ENCODE peak calls at places on chromosomes 1 and 21, in five cellular contexts. One of them, this sample, is unnamed.

GRCh38 chr21:29264721-29265120 is 34.0 kb upstream of the BACH1 start:
- DNase-seq in spleen: no peak
- DNase-seq in lower lobe of right lung: no peak
- DNase-seq in GM06990: no peak
- DNase-seq in tibial nerve: no peak
- DNase-seq in this sample: no peak

GRCh38 chr1:6185635-6186382 is 5.7 kb upstream of the CHD5 start:
- DNase-seq in spleen: no peak
- DNase-seq in lower lobe of right lung: no peak
- DNase-seq in GM06990: no peak
- DNase-seq in tibial nerve: no peak
- DNase-seq in this sample: peak; percentile 49

GRCh38 chr1:164092603-164093353 is 466.2 kb upstream of the PBX1 start:
- DNase-seq in spleen: no peak
- DNase-seq in lower lobe of right lung: peak; percentile 36
- DNase-seq in GM06990: no peak
- DNase-seq in tibial nerve: no peak
- DNase-seq in this sample: peak; percentile 7

GRCh38 chr1:33634143-33634542 is 161.7 kb downstream of the ZSCAN20 start:
- DNase-seq in spleen: no peak
- DNase-seq in lower lobe of right lung: no peak
- DNase-seq in GM06990: no peak
- DNase-seq in tibial nerve: no peak
- DNase-seq in this sample: no peak

GRCh38 chr1:203148127-203148526 is 20.6 kb downstream of the ADORA1 start:
- DNase-seq in spleen: no peak
- DNase-seq in lower lobe of right lung: peak; percentile 11
- DNase-seq in GM06990: no peak
- DNase-seq in tibial nerve: no peak
- DNase-seq in this sample: no peak

GRCh38 chr1:174258148-174258550 is 98.8 kb downstream of the RABGAP1L start:
- DNase-seq in spleen: no peak
- DNase-seq in lower lobe of right lung: no peak
- DNase-seq in GM06990: no peak
- DNase-seq in tibial nerve: no peak
- DNase-seq in this sample: peak; percentile 67

GRCh38 chr1:89910268-89910667 is 84.6 kb upstream of the ZNF326 start:
- DNase-seq in spleen: no peak
- DNase-seq in lower lobe of right lung: no peak
- DNase-seq in GM06990: no peak
- DNase-seq in tibial nerve: no peak
- DNase-seq in this sample: no peak

GRCh38 chr1:41975850-41976569 is 57.3 kb upstream of the HIVEP3 start:
- DNase-seq in spleen: no peak
- DNase-seq in lower lobe of right lung: no peak
- DNase-seq in GM06990: no peak
- DNase-seq in tibial nerve: no peak
- DNase-seq in this sample: no peak

GRCh38 chr1:43853161-43853921 is 80.3 kb upstream of the ARTN start:
- DNase-seq in spleen: peak; percentile 89
- DNase-seq in lower lobe of right lung: peak; percentile 83
- DNase-seq in GM06990: peak; percentile 52
- DNase-seq in tibial nerve: peak; percentile 48
- DNase-seq in this sample: peak; percentile 90

GRCh38 chr21:44789880-44790279 is 11.7 kb downstream of the UBE2G2 start:
- DNase-seq in spleen: no peak
- DNase-seq in lower lobe of right lung: no peak
- DNase-seq in GM06990: no peak
- DNase-seq in tibial nerve: no peak
- DNase-seq in this sample: peak; percentile 59

GRCh38 chr21:45534591-45535331 is 7.5 kb downstream of the SLC19A1 start:
- DNase-seq in spleen: peak; percentile 84
- DNase-seq in lower lobe of right lung: peak; percentile 76
- DNase-seq in GM06990: no peak
- DNase-seq in tibial nerve: no peak
- DNase-seq in this sample: no peak

GRCh38 chr21:42695324-42696025 is 42.1 kb downstream of the PDE9A start:
- DNase-seq in spleen: peak; percentile 29
- DNase-seq in lower lobe of right lung: no peak
- DNase-seq in GM06990: no peak
- DNase-seq in tibial nerve: peak; percentile 28
- DNase-seq in this sample: peak; percentile 30

GRCh38 chr1:87197156-87197555 is 131.5 kb upstream of the LMO4 start:
- DNase-seq in spleen: no peak
- DNase-seq in lower lobe of right lung: no peak
- DNase-seq in GM06990: no peak
- DNase-seq in tibial nerve: no peak
- DNase-seq in this sample: peak; percentile 57

GRCh38 chr21:43948740-43949498 is 63.2 kb upstream of the TRAPPC10 start:
- DNase-seq in spleen: no peak
- DNase-seq in lower lobe of right lung: no peak
- DNase-seq in GM06990: no peak
- DNase-seq in tibial nerve: no peak
- DNase-seq in this sample: no peak

GRCh38 chr1:67769633-67770256 is 63.5 kb downstream of the GNG12 start:
- DNase-seq in spleen: no peak
- DNase-seq in lower lobe of right lung: no peak
- DNase-seq in GM06990: no peak
- DNase-seq in tibial nerve: no peak
- DNase-seq in this sample: no peak

GRCh38 chr21:31254131-31254530 is 89.9 kb downstream of the TIAM1 start:
- DNase-seq in spleen: no peak
- DNase-seq in lower lobe of right lung: no peak
- DNase-seq in GM06990: no peak
- DNase-seq in tibial nerve: no peak
- DNase-seq in this sample: no peak

GRCh38 chr1:34681481-34682451 is 73.1 kb upstream of the GJB5 start:
- DNase-seq in spleen: no peak
- DNase-seq in lower lobe of right lung: no peak
- DNase-seq in GM06990: no peak
- DNase-seq in tibial nerve: peak; percentile 66
- DNase-seq in this sample: peak; percentile 52

GRCh38 chr1:212558665-212559480 is 49.7 kb upstream of the ATF3 start:
- DNase-seq in spleen: peak; percentile 97
- DNase-seq in lower lobe of right lung: peak; percentile 95
- DNase-seq in GM06990: peak; percentile 93
- DNase-seq in tibial nerve: peak; percentile 95
- DNase-seq in this sample: peak; percentile 92

GRCh38 chr1:21308847-21309652 is 18.8 kb upstream of the ECE1 start:
- DNase-seq in spleen: no peak
- DNase-seq in lower lobe of right lung: no peak
- DNase-seq in GM06990: no peak
- DNase-seq in tibial nerve: no peak
- DNase-seq in this sample: peak; percentile 63

GRCh38 chr1:102434421-102434820 is 437.7 kb upstream of the OLFM3 start:
- DNase-seq in spleen: no peak
- DNase-seq in lower lobe of right lung: no peak
- DNase-seq in GM06990: no peak
- DNase-seq in tibial nerve: no peak
- DNase-seq in this sample: no peak

GRCh38 chr21:25396135-25396711 is 211.1 kb downstream of the MRPL39 start:
- DNase-seq in spleen: no peak
- DNase-seq in lower lobe of right lung: no peak
- DNase-seq in GM06990: peak; percentile 79
- DNase-seq in tibial nerve: no peak
- DNase-seq in this sample: no peak

GRCh38 chr1:37890378-37891014 is 31.1 kb upstream of the MTF1 start:
- DNase-seq in spleen: no peak
- DNase-seq in lower lobe of right lung: no peak
- DNase-seq in GM06990: no peak
- DNase-seq in tibial nerve: peak; percentile 28
- DNase-seq in this sample: peak; percentile 45

GRCh38 chr21:42193131-42193671 is 25.7 kb upstream of the ABCG1 start:
- DNase-seq in spleen: no peak
- DNase-seq in lower lobe of right lung: no peak
- DNase-seq in GM06990: no peak
- DNase-seq in tibial nerve: no peak
- DNase-seq in this sample: no peak

GRCh38 chr1:6412896-6413295 is 6.8 kb downstream of the HES2 start:
- DNase-seq in spleen: no peak
- DNase-seq in lower lobe of right lung: no peak
- DNase-seq in GM06990: no peak
- DNase-seq in tibial nerve: no peak
- DNase-seq in this sample: no peak

GRCh38 chr1:79198841-79199240 is 192.3 kb upstream of the ADGRL4 start:
- DNase-seq in spleen: no peak
- DNase-seq in lower lobe of right lung: no peak
- DNase-seq in GM06990: no peak
- DNase-seq in tibial nerve: no peak
- DNase-seq in this sample: peak; percentile 68

GRCh38 chr1:219039755-219040154 is 133.9 kb upstream of the LYPLAL1 start:
- DNase-seq in spleen: no peak
- DNase-seq in lower lobe of right lung: no peak
- DNase-seq in GM06990: no peak
- DNase-seq in tibial nerve: no peak
- DNase-seq in this sample: peak; percentile 72

GRCh38 chr1:234550341-234551031 is 59.5 kb downstream of the IRF2BP2 start:
- DNase-seq in spleen: no peak
- DNase-seq in lower lobe of right lung: no peak
- DNase-seq in GM06990: no peak
- DNase-seq in tibial nerve: no peak
- DNase-seq in this sample: no peak

GRCh38 chr1:95145493-95145892 is 28.3 kb downstream of the TLCD4 start:
- DNase-seq in spleen: no peak
- DNase-seq in lower lobe of right lung: no peak
- DNase-seq in GM06990: peak; percentile 6
- DNase-seq in tibial nerve: no peak
- DNase-seq in this sample: no peak

GRCh38 chr1:220786337-220787068 is at the start of gene MTARC1:
- DNase-seq in spleen: peak; percentile 90
- DNase-seq in lower lobe of right lung: peak; percentile 82
- DNase-seq in GM06990: peak; percentile 52
- DNase-seq in tibial nerve: no peak
- DNase-seq in this sample: peak; percentile 11

GRCh38 chr1:30476476-30476875 is 246.9 kb downstream of the MATN1 start:
- DNase-seq in spleen: peak; percentile 43
- DNase-seq in lower lobe of right lung: no peak
- DNase-seq in GM06990: no peak
- DNase-seq in tibial nerve: no peak
- DNase-seq in this sample: no peak

DNA sequence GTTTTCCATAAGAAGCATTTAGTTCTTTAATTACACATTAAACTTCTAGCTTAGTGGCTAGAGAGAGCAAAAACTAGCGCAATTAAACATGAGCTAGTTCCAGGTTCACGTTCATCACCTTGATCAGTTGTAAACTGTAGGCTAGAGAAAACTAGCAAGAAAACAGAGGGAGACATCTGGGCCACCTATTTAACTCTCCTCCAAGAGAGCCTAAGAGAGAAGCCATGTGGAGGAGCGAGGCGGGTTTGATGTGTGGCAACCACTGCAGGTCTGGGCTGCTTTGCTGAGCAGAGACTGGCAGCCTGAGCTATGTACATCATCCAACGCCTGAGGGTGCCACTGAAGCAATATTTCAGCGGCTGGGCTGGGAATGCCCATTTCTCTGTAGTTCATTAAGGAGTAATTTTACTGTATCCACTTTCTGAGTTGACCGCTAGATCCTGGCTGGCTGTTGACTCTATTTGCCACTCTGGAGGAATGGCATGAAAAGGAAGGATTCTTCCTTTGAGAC is 252.9 kb downstream of the DYRK1A start:
- DNase-seq in spleen: no peak
- DNase-seq in lower lobe of right lung: no peak
- DNase-seq in GM06990: no peak
- DNase-seq in tibial nerve: no peak
- DNase-seq in this sample: no peak
- TF ChIP-seq CTCF in spleen: no peak
- TF ChIP-seq CTCF in lower lobe of right lung: no peak
- TF ChIP-seq CTCF in GM06990: no peak
- TF ChIP-seq CTCF in tibial nerve: no peak
- TF ChIP-seq CTCF in this sample: no peak

DNA sequence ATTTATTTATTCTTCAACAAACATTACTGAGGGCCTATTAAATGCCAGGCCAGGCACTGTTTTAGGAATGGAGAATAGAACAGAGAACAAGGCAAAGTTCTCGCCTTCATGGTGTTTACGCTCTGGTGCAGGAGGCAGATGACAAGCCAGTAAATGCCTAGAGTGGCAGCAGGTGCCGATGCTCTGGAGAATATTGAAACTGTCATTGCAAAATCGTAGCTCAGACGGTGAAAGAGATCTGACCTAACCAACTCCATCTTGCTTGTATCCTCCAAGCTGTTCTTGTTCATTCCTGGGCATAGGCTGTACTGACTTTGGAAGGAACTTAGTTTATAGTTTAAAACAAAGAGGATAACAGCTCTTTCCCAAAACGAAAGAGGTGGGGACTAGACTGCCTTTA is 13.5 kb upstream of the ENO1 start:
- DNase-seq in spleen: no peak
- DNase-seq in lower lobe of right lung: no peak
- DNase-seq in GM06990: no peak
- DNase-seq in tibial nerve: no peak
- DNase-seq in this sample: no peak
- H3K4me3 ChIP-seq in spleen: no peak overlapping the region
- H3K4me3 ChIP-seq in lower lobe of right lung: no peak overlapping the region
- H3K4me3 ChIP-seq in GM06990: no peak overlapping the region
- H3K4me3 ChIP-seq in tibial nerve: no peak overlapping the region
- H3K4me3 ChIP-seq in this sample: no peak overlapping the region

GRCh38 chr1:156419863-156420208 is 50.8 kb downstream of the RHBG start:
- DNase-seq in spleen: no peak
- DNase-seq in lower lobe of right lung: no peak
- DNase-seq in GM06990: no peak
- DNase-seq in tibial nerve: no peak
- DNase-seq in this sample: no peak
- TF ChIP-seq CTCF in spleen: no peak
- TF ChIP-seq CTCF in lower lobe of right lung: no peak
- TF ChIP-seq CTCF in GM06990: peak; percentile 69
- TF ChIP-seq CTCF in tibial nerve: no peak
- TF ChIP-seq CTCF in this sample: no peak

GRCh38 chr1:110610084-110610483 is 3.9 kb upstream of the KCNA2 start:
- DNase-seq in spleen: no peak
- DNase-seq in lower lobe of right lung: no peak
- DNase-seq in GM06990: no peak
- DNase-seq in tibial nerve: no peak
- DNase-seq in this sample: no peak

GRCh38 chr1:110607663-110608230 is 1.6 kb upstream of the KCNA2 start:
- DNase-seq in spleen: no peak
- DNase-seq in lower lobe of right lung: no peak
- DNase-seq in GM06990: no peak
- DNase-seq in tibial nerve: no peak
- DNase-seq in this sample: no peak

GRCh38 chr1:110606784-110607662 is 865 bp upstream of the KCNA2 start:
- DNase-seq in spleen: no peak
- DNase-seq in lower lobe of right lung: no peak
- DNase-seq in GM06990: peak; percentile 17
- DNase-seq in tibial nerve: no peak
- DNase-seq in this sample: no peak

GRCh38 chr1:110605901-110606783 is at the start of gene KCNA2:
- DNase-seq in spleen: peak; percentile 75
- DNase-seq in lower lobe of right lung: no peak
- DNase-seq in GM06990: no peak
- DNase-seq in tibial nerve: no peak
- DNase-seq in this sample: no peak

DNA sequence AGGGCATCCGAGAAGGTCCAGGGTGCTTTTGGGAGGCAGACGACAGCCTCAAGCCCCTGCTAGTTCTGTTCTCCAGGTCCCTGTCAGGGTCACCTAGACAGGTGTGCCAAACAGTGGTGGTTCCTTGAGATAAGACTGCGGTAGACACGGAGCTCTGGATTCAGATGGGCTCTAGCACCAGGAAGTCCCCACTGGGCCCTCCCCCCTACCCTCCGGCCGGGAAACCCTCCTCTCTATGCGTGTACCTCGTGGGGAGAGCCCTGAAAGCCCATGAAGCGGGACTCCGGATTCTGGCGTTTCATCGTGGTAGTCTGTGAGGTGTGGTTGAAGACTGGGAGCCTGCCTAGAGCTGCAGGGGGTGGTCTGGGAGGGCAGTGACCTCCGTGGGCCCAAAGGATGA is 2.1 kb upstream of the KCNA2 start:
- DNase-seq in spleen: no peak
- DNase-seq in lower lobe of right lung: no peak
- DNase-seq in GM06990: no peak
- DNase-seq in tibial nerve: no peak
- DNase-seq in this sample: no peak
- H3K4me3 ChIP-seq in spleen: no peak overlapping the region
- H3K4me3 ChIP-seq in lower lobe of right lung: no peak overlapping the region
- H3K4me3 ChIP-seq in GM06990: no peak overlapping the region
- H3K4me3 ChIP-seq in tibial nerve: peak overlapping the region; percentile 75
- H3K4me3 ChIP-seq in this sample: no peak overlapping the region